ENCODE peak calls at places on chromosome 11, in eight cellular contexts. N is AG09309, M is hepatocyte, S is endothelial cell, Q is mucosa of descending colon, W is GM20000, C is astrocyte of the spinal cord, B is BE2C. E is an unnamed sample.

GRCh38 chr11:59710136-59710847 is 3.4 kb downstream of the OR10V1 start:
- DNase-seq in S (no peak), B (no peak), Q (no peak), W (no peak), M (no peak), C (no peak), N (no peak), E (no peak)

GRCh38 chr11:95711162-95711944 is 78.2 kb downstream of the FAM76B start:
- DNase-seq in S (no peak), Q (no peak), C (peak), N (peak), W (no peak), M (no peak), B (no peak), E (no peak)

GRCh38 chr11:128848815-128849455 is 18.2 kb downstream of the KCNJ1 start:
- DNase-seq in N (no peak), B (peak), W (peak), Q (no peak), C (peak), M (peak), S (peak), E (peak)

GRCh38 chr11:2931416-2931746 is 2.2 kb upstream of the PHLDA2 start:
- DNase-seq in C (no peak), B (no peak), M (no peak), W (no peak), N (no peak), S (no peak), Q (no peak), E (no peak)

GRCh38 chr11:129866328-129866727 is 29.1 kb downstream of the NFRKB start:
- DNase-seq in Q (no peak), B (no peak), W (no peak), M (peak), C (no peak), S (no peak), N (no peak), E (no peak)

GRCh38 chr11:44243633-44244343 is 66.2 kb downstream of the ALX4 start:
- DNase-seq in M (peak), S (no peak), N (no peak), Q (no peak), W (no peak), C (peak), B (no peak), E (no peak)

GRCh38 chr11:19432370-19433163 is 191.8 kb upstream of the E2F8 start:
- DNase-seq in Q (no peak), M (no peak), C (peak), W (peak), B (no peak), S (no peak), N (peak), E (no peak)

GRCh38 chr11:2586091-2586792 is 113.6 kb downstream of the KCNQ1OT1 start:
- DNase-seq in C (no peak), S (peak), Q (no peak), B (no peak), N (no peak), W (peak), M (peak), E (peak)

GRCh38 chr11:126861796-126862195 is 138.8 kb downstream of the KIRREL3 start:
- DNase-seq in M (no peak), W (no peak), N (no peak), S (no peak), B (no peak), Q (no peak), C (no peak), E (no peak)

GRCh38 chr11:73372371-73372993 is 3.7 kb upstream of the RELT start:
- DNase-seq in S (peak), N (no peak), Q (no peak), M (no peak), W (no peak), C (no peak), B (no peak), E (no peak)

GRCh38 chr11:106156290-106156937 is 79.0 kb downstream of the AASDHPPT start:
- DNase-seq in Q (no peak), S (peak), C (peak), N (peak), M (peak), W (peak), B (no peak), E (no peak)

GRCh38 chr11:134464196-134464595 is 52.2 kb upstream of the B3GAT1 start:
- DNase-seq in S (no peak), B (no peak), N (no peak), C (no peak), M (no peak), Q (no peak), W (no peak), E (no peak)

GRCh38 chr11:87971354-87971753 is 203.9 kb downstream of the RAB38 start:
- DNase-seq in S (no peak), B (no peak), Q (no peak), M (peak), C (no peak), W (no peak), N (no peak), E (no peak)

GRCh38 chr11:86182976-86183584 is 61.5 kb upstream of the EED start:
- DNase-seq in N (no peak), B (no peak), C (no peak), S (no peak), Q (peak), W (no peak), M (peak), E (no peak)

GRCh38 chr11:11979487-11980117 is 28.8 kb downstream of the DKK3 start:
- DNase-seq in S (no peak), M (peak), W (no peak), N (no peak), B (peak), C (peak), Q (no peak), E (no peak)

GRCh38 chr11:84089072-84090057 is 803.2 kb upstream of the CCDC90B start:
- DNase-seq in S (no peak), B (peak), Q (no peak), M (no peak), N (no peak), W (no peak), C (no peak), E (no peak)

GRCh38 chr11:1072821-1073231 is 1.8 kb upstream of the MUC2 start:
- DNase-seq in B (no peak), Q (no peak), M (no peak), C (no peak), N (no peak), S (no peak), W (no peak), E (no peak)

GRCh38 chr11:134126197-134126822 is 57.4 kb downstream of the JAM3 start:
- DNase-seq in M (peak), C (peak), B (peak), N (peak), W (no peak), S (no peak), Q (no peak), E (no peak)

GRCh38 chr11:70521475-70522260 is 123.3 kb downstream of the CTTN start:
- DNase-seq in M (no peak), Q (no peak), N (no peak), B (peak), S (no peak), C (no peak), W (no peak), E (peak)

GRCh38 chr11:95994340-95994728 is 70.4 kb upstream of the MTMR2 start:
- DNase-seq in B (no peak), C (no peak), S (no peak), M (no peak), Q (no peak), N (no peak), W (no peak), E (no peak)

GRCh38 chr11:61609970-61610347 is 29.1 kb upstream of the SYT7 start:
- DNase-seq in N (no peak), S (no peak), Q (no peak), M (peak), B (peak), W (no peak), C (no peak), E (peak)

DNA sequence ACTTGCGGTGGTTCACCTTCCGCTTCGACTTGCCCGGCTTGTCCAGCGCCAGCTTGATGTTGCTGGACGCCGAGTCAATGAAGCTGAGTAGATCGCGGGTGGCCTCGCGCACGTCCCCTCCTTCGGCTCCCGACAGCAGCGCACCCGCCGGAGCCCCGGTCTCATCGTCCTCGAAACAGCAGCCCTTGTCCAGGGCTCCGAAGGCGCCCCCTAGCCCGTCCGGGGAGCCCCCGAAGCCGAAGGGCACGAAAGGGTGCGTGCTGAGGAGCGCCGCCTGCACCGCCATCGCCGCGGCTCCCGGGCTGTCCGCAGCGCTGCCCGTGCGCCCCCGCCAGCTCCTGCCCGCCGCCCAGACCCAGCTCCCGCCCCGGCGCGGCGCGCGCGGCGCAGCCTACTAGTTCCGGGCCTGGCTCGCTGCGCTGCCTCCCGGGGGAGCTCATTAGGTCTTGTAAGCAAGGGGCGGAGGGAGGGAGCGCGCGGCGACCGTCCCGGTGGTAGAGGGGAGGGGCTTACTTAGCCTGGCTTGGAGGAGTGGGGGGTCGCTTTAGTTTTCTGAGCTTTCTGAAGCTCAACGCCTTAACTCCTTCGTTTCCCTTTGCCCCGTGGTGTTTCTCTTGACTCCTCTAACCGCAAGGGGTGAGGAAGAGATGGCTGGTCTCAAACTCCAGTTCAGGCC is at the start of gene FAM181B:
- DNase-seq in Q (peak), B (peak), C (peak), S (peak), W (peak), N (no peak), M (peak), E (peak)
- TF ChIP-seq CTCF in Q (no peak), B (no peak), C (no peak), S (no peak), W (no peak), N (no peak), M (no peak), E (no peak)

GRCh38 chr11:115869131-115869530 is 364.9 kb upstream of the CADM1 start:
- DNase-seq in B (no peak), S (no peak), N (no peak), W (no peak), M (no peak), Q (no peak), C (no peak), E (no peak)

GRCh38 chr11:115873813-115874212 is 369.6 kb upstream of the CADM1 start:
- DNase-seq in M (no peak), C (no peak), N (no peak), B (no peak), W (no peak), S (no peak), Q (no peak), E (no peak)

GRCh38 chr11:115872418-115872817 is 368.2 kb upstream of the CADM1 start:
- DNase-seq in N (no peak), C (no peak), Q (no peak), M (no peak), W (no peak), S (no peak), B (no peak), E (no peak)

GRCh38 chr11:115871161-115871750 is 367.0 kb upstream of the CADM1 start:
- DNase-seq in M (no peak), N (no peak), S (no peak), W (no peak), B (no peak), Q (no peak), C (no peak), E (no peak)

DNA sequence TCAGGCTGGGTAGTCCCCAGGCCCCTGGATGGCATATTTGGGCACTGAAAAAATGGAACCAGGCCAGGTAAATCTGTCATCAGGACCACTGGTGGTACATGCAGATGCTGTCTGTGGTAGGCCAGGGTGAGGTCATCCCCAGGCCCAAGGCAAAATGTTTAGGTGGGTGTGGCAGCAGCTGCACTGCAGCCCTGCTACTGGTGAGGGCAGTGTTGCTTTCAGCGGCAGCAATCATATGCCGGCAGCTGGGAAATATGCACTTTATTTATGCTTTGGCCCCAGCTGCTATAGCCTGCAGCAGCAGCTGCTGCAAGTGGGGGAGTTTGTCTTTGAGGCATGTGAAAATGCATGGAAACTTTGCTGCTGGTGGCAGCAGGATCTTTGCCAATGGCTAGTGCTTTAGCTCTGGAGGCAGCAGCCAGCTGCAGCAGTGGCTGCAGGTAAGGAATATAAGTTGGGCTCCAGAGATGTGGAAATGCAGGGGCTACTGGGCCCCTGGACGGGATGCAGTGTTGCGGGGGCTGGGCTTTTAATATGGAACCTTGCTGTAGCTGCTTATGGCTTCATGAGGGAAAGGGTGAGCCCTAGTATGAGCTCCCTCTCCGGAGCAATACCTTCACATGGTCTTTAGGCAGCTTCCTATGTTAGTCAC is 365.7 kb upstream of the CADM1 start:
- DNase-seq in N (no peak), S (peak), C (peak), B (peak), W (peak), Q (peak), M (peak), E (peak)
- TF ChIP-seq CTCF in N (peak), S (peak), C (peak), B (peak), W (peak), Q (no peak), M (peak), E (peak)

GRCh38 chr11:35163707-35164496 is 24.9 kb downstream of the CD44 start:
- DNase-seq in C (no peak), W (peak), Q (no peak), B (no peak), N (no peak), M (no peak), S (no peak), E (no peak)
- TF ChIP-seq CTCF in C (peak), W (peak), Q (no peak), B (peak), N (peak), M (peak), S (no peak), E (no peak)

GRCh38 chr11:120335928-120336640 is at the start of gene ARHGEF12:
- DNase-seq in N (peak), B (peak), W (peak), M (peak), Q (peak), C (peak), S (peak), E (peak)
- TF ChIP-seq CTCF in N (peak), B (peak), W (peak), M (peak), Q (no peak), C (peak), S (no peak), E (no peak)

DNA sequence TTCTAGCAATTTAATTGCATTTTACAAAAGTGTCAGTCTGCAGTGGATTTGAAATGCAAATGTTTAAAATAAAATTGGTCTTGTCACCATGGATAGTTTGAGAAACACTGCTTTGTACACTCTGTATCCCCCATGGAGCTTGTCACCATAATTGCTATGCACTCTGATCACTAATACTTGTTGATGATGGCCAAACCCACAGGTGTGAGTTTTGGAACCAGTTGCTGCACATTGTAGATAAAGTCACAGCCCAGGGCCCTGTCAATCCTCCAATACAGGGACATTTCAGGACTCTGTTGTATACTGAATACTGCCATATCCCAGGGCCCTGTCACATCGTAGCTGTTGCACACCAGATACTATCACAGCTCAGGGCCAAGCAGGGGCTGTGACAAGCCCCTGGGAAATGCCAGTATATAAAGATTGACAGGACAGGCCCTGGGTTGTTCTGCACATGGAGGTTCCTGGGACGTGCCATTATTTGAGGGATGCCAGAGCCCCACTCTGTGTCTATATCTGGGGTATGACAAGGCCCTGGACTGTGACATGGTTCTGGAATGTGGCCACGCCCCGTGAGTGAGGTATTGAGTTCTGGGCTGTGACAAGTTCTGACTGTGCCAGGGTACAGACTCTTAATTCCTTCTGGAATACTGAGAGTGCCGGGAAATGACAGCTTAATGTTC is 27.9 kb upstream of the SMPD1 start:
- DNase-seq in C (no peak), Q (no peak), B (no peak), S (no peak), N (no peak), M (no peak), W (no peak), E (no peak)
- TF ChIP-seq CTCF in C (no peak), Q (no peak), B (no peak), S (no peak), N (no peak), M (no peak), W (no peak), E (no peak)

GRCh38 chr11:65988791-65989592 is 13.0 kb downstream of the EIF1AD start:
- DNase-seq in Q (peak), C (peak), S (peak), N (peak), M (peak), W (peak), B (peak), E (peak)
- TF ChIP-seq CTCF in Q (peak), C (peak), S (peak), N (peak), M (peak), W (peak), B (peak), E (peak)

GRCh38 chr11:119643878-119644225 is 85.1 kb downstream of the NECTIN1 start:
- DNase-seq in B (no peak), N (no peak), C (no peak), W (no peak), M (no peak), Q (no peak), S (no peak), E (no peak)
- TF ChIP-seq CTCF in B (no peak), N (no peak), C (no peak), W (no peak), M (no peak), Q (no peak), S (no peak), E (no peak)

GRCh38 chr11:8333431-8334401 is 70.0 kb upstream of the LMO1 start:
- DNase-seq in N (no peak), S (no peak), M (peak), B (no peak), Q (no peak), W (no peak), C (no peak), E (no peak)
- TF ChIP-seq CTCF in N (no peak), S (no peak), M (no peak), B (no peak), Q (no peak), W (no peak), C (no peak), E (no peak)

GRCh38 chr11:77697865-77698264 is 60.3 kb upstream of the CLNS1A start:
- DNase-seq in W (no peak), C (no peak), B (no peak), S (no peak), Q (no peak), M (no peak), N (no peak), E (no peak)

GRCh38 chr11:77695417-77695816 is 57.8 kb upstream of the CLNS1A start:
- DNase-seq in B (no peak), S (no peak), N (no peak), C (no peak), Q (no peak), W (no peak), M (no peak), E (no peak)

GRCh38 chr11:77698896-77699295 is 61.3 kb upstream of the CLNS1A start:
- DNase-seq in M (no peak), Q (no peak), N (no peak), B (no peak), W (no peak), C (no peak), S (no peak), E (no peak)

GRCh38 chr11:77704029-77704428 is 66.4 kb upstream of the CLNS1A start:
- DNase-seq in N (no peak), C (no peak), S (no peak), M (no peak), W (no peak), B (no peak), Q (no peak), E (no peak)

DNA sequence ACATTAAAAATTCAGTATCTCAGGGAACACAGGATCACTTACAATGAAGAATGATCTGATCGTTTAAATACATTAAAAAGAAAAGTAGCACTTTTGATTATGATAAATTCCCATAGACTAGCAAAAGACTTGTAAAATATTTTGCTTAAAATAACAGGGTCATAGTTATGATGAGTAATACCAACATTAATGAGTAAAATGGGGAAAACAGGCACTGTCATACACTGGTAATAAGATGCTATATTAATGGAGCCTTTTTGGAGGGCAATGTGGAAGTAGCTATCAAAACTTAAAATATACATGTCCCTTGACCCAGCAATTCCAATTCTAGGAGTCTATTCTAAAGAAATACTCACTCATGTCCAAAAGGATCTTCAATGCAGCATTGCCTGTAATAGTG is 61.8 kb upstream of the CLNS1A start:
- DNase-seq in S (no peak), N (no peak), C (no peak), Q (no peak), M (no peak), B (no peak), W (no peak), E (no peak)
- TF ChIP-seq CTCF in S (no peak), N (no peak), C (no peak), Q (no peak), M (no peak), B (no peak), W (no peak), E (no peak)